ENCODE peak calls at places on chromosomes 6 and 20, in ten cellular contexts. One of them, this sample, is unnamed.
A peak's percentile ranks its signal among the peaks of the same experiment; 100 is the strongest.

GRCh38 chr6:111239455-111239854 is 152.2 kb downstream of the SLC16A10 start:
- DNase-seq in AG08396: no peak
- DNase-seq in stimulated activated CD4-positive, alpha-beta T cell treated with anti-CD3 and anti-CD28 coated beads, Interleukin-4, amount 100 ng/mL, for 24 hours: no peak
- DNase-seq in GM06990: no peak
- DNase-seq in PC-3: no peak
- DNase-seq in T1000: no peak
- DNase-seq in GM10248: no peak
- DNase-seq in stomach: no peak
- DNase-seq in G401: no peak
- DNase-seq in SW480: no peak
- DNase-seq in this sample: no peak

GRCh38 chr6:66838764-66839163 is 1131.7 kb upstream of the EYS start:
- DNase-seq in GM10248: no peak
- DNase-seq in SW480: no peak
- DNase-seq in T1000: no peak
- DNase-seq in stimulated activated CD4-positive, alpha-beta T cell treated with anti-CD3 and anti-CD28 coated beads, Interleukin-4, amount 100 ng/mL, for 24 hours: no peak
- DNase-seq in G401: no peak
- DNase-seq in stomach: no peak
- DNase-seq in PC-3: peak; percentile 39
- DNase-seq in AG08396: no peak
- DNase-seq in GM06990: no peak
- DNase-seq in this sample: no peak

GRCh38 chr6:130314271-130314670 is 51.5 kb upstream of the TMEM200A start:
- DNase-seq in T1000: no peak
- DNase-seq in PC-3: no peak
- DNase-seq in AG08396: no peak
- DNase-seq in stimulated activated CD4-positive, alpha-beta T cell treated with anti-CD3 and anti-CD28 coated beads, Interleukin-4, amount 100 ng/mL, for 24 hours: no peak
- DNase-seq in SW480: no peak
- DNase-seq in GM10248: no peak
- DNase-seq in GM06990: peak; percentile 27
- DNase-seq in G401: no peak
- DNase-seq in stomach: no peak
- DNase-seq in this sample: no peak

GRCh38 chr6:90859612-90860011 is 272.7 kb upstream of the MAP3K7 start:
- DNase-seq in SW480: no peak
- DNase-seq in GM06990: no peak
- DNase-seq in stimulated activated CD4-positive, alpha-beta T cell treated with anti-CD3 and anti-CD28 coated beads, Interleukin-4, amount 100 ng/mL, for 24 hours: no peak
- DNase-seq in T1000: no peak
- DNase-seq in GM10248: no peak
- DNase-seq in PC-3: peak; percentile 31
- DNase-seq in stomach: no peak
- DNase-seq in G401: peak; percentile 7
- DNase-seq in AG08396: no peak
- DNase-seq in this sample: peak; percentile 35

GRCh38 chr6:74448850-74449249 is 752.8 kb downstream of the CD109 start:
- DNase-seq in T1000: no peak
- DNase-seq in G401: no peak
- DNase-seq in stomach: no peak
- DNase-seq in stimulated activated CD4-positive, alpha-beta T cell treated with anti-CD3 and anti-CD28 coated beads, Interleukin-4, amount 100 ng/mL, for 24 hours: no peak
- DNase-seq in PC-3: no peak
- DNase-seq in SW480: no peak
- DNase-seq in AG08396: no peak
- DNase-seq in GM10248: no peak
- DNase-seq in GM06990: no peak
- DNase-seq in this sample: no peak

GRCh38 chr6:61586934-61587537 is 699.0 kb downstream of the KHDRBS2 start:
- DNase-seq in PC-3: no peak
- DNase-seq in AG08396: no peak
- DNase-seq in SW480: no peak
- DNase-seq in GM10248: no peak
- DNase-seq in stimulated activated CD4-positive, alpha-beta T cell treated with anti-CD3 and anti-CD28 coated beads, Interleukin-4, amount 100 ng/mL, for 24 hours: no peak
- DNase-seq in T1000: no peak
- DNase-seq in stomach: no peak
- DNase-seq in G401: no peak
- DNase-seq in GM06990: no peak
- DNase-seq in this sample: no peak

GRCh38 chr20:50744143-50744792 is 12.9 kb downstream of the PARD6B start:
- DNase-seq in SW480: peak; percentile 89
- DNase-seq in AG08396: peak; percentile 83
- DNase-seq in T1000: peak; percentile 91
- DNase-seq in stomach: peak; percentile 68
- DNase-seq in G401: peak; percentile 53
- DNase-seq in PC-3: peak; percentile 92
- DNase-seq in stimulated activated CD4-positive, alpha-beta T cell treated with anti-CD3 and anti-CD28 coated beads, Interleukin-4, amount 100 ng/mL, for 24 hours: no peak
- DNase-seq in GM06990: no peak
- DNase-seq in GM10248: no peak
- DNase-seq in this sample: peak; percentile 36

GRCh38 chr6:132218063-132218696 is 183.1 kb downstream of the MOXD1 start:
- DNase-seq in AG08396: no peak
- DNase-seq in GM10248: peak; percentile 9
- DNase-seq in SW480: peak; percentile 34
- DNase-seq in stimulated activated CD4-positive, alpha-beta T cell treated with anti-CD3 and anti-CD28 coated beads, Interleukin-4, amount 100 ng/mL, for 24 hours: no peak
- DNase-seq in GM06990: no peak
- DNase-seq in PC-3: peak; percentile 42
- DNase-seq in stomach: no peak
- DNase-seq in T1000: no peak
- DNase-seq in G401: no peak
- DNase-seq in this sample: peak; percentile 25

GRCh38 chr20:56166781-56167465 is 81.6 kb upstream of the MC3R start:
- DNase-seq in T1000: no peak
- DNase-seq in stomach: no peak
- DNase-seq in SW480: peak; percentile 25
- DNase-seq in stimulated activated CD4-positive, alpha-beta T cell treated with anti-CD3 and anti-CD28 coated beads, Interleukin-4, amount 100 ng/mL, for 24 hours: no peak
- DNase-seq in AG08396: no peak
- DNase-seq in GM06990: no peak
- DNase-seq in PC-3: peak; percentile 28
- DNase-seq in G401: no peak
- DNase-seq in GM10248: no peak
- DNase-seq in this sample: no peak

GRCh38 chr6:43669922-43670622 is 17.5 kb downstream of the MRPS18A start:
- DNase-seq in SW480: no peak
- DNase-seq in G401: no peak
- DNase-seq in GM06990: no peak
- DNase-seq in PC-3: peak; percentile 77
- DNase-seq in stomach: no peak
- DNase-seq in stimulated activated CD4-positive, alpha-beta T cell treated with anti-CD3 and anti-CD28 coated beads, Interleukin-4, amount 100 ng/mL, for 24 hours: no peak
- DNase-seq in T1000: no peak
- DNase-seq in AG08396: no peak
- DNase-seq in GM10248: peak; percentile 55
- DNase-seq in this sample: peak; percentile 38

GRCh38 chr20:478949-479429 is 16.7 kb upstream of the TBC1D20 start:
- DNase-seq in stimulated activated CD4-positive, alpha-beta T cell treated with anti-CD3 and anti-CD28 coated beads, Interleukin-4, amount 100 ng/mL, for 24 hours: peak; percentile 51
- DNase-seq in stomach: no peak
- DNase-seq in GM10248: peak; percentile 65
- DNase-seq in T1000: no peak
- DNase-seq in SW480: peak; percentile 80
- DNase-seq in G401: peak; percentile 84
- DNase-seq in GM06990: peak; percentile 15
- DNase-seq in AG08396: peak; percentile 39
- DNase-seq in PC-3: peak; percentile 84
- DNase-seq in this sample: peak; percentile 83

GRCh38 chr20:38434310-38434741 is 802 bp downstream of the SNHG17 start:
- DNase-seq in G401: no peak
- DNase-seq in stomach: no peak
- DNase-seq in stimulated activated CD4-positive, alpha-beta T cell treated with anti-CD3 and anti-CD28 coated beads, Interleukin-4, amount 100 ng/mL, for 24 hours: peak; percentile 21
- DNase-seq in GM10248: no peak
- DNase-seq in GM06990: peak; percentile 50
- DNase-seq in T1000: no peak
- DNase-seq in SW480: peak; percentile 29
- DNase-seq in PC-3: no peak
- DNase-seq in AG08396: no peak
- DNase-seq in this sample: peak; percentile 21

GRCh38 chr20:4585104-4585753 is 136.5 kb upstream of the PRND start:
- DNase-seq in PC-3: peak; percentile 15
- DNase-seq in GM06990: no peak
- DNase-seq in T1000: peak; percentile 50
- DNase-seq in GM10248: no peak
- DNase-seq in stimulated activated CD4-positive, alpha-beta T cell treated with anti-CD3 and anti-CD28 coated beads, Interleukin-4, amount 100 ng/mL, for 24 hours: no peak
- DNase-seq in SW480: no peak
- DNase-seq in stomach: no peak
- DNase-seq in AG08396: peak; percentile 53
- DNase-seq in G401: no peak
- DNase-seq in this sample: peak; percentile 12

GRCh38 chr6:166025149-166025898 is 142.3 kb downstream of the TBXT start:
- DNase-seq in G401: peak; percentile 61
- DNase-seq in SW480: no peak
- DNase-seq in T1000: no peak
- DNase-seq in GM10248: no peak
- DNase-seq in AG08396: peak; percentile 60
- DNase-seq in PC-3: no peak
- DNase-seq in GM06990: no peak
- DNase-seq in stimulated activated CD4-positive, alpha-beta T cell treated with anti-CD3 and anti-CD28 coated beads, Interleukin-4, amount 100 ng/mL, for 24 hours: no peak
- DNase-seq in stomach: no peak
- DNase-seq in this sample: no peak

This sample was measured in GM23338.